ENCODE peak calls at places on chromosomes 4 and X, in seven cellular contexts. E is AG04450, R is right atrium auricular region, A is left ventricle myocardium inferior, O is astrocyte of the cerebellum, N is cardiac fibroblast, P is PC-3. K is an unnamed sample.

GRCh38 chr4:13536607-13537006 is 7.7 kb downstream of the NKX3-2 start:
- DNase-seq in E (no peak), R (no peak), A (no peak), O (no peak), N (no peak), P (no peak), K (no peak)

GRCh38 chrX:126552313-126553022 is at the start of gene DCAF12L1:
- DNase-seq in E (no peak), R (no peak), A (no peak), O (no peak), N (no peak), P (no peak), K (no peak)

GRCh38 chrX:122890729-122891128 is 293.3 kb upstream of the GRIA3 start:
- DNase-seq in E (no peak), R (no peak), A (no peak), O (no peak), N (no peak), P (no peak), K (no peak)

GRCh38 chr4:148395771-148396170 is 46.4 kb downstream of the NR3C2 start:
- DNase-seq in E (no peak), R (no peak), A (no peak), O (no peak), N (no peak), P (no peak), K (no peak)

GRCh38 chrX:11210397-11210796 is 82.8 kb upstream of the AMELX start:
- DNase-seq in E (no peak), R (no peak), A (no peak), O (no peak), N (no peak), P (no peak), K (no peak)

GRCh38 chrX:33543757-33544156 is 332.4 kb upstream of the DMD start:
- DNase-seq in E (no peak), R (no peak), A (no peak), O (no peak), N (no peak), P (no peak), K (no peak)

GRCh38 chr4:189162073-189162789 is 778.4 kb upstream of the FRG1 start:
- DNase-seq in E (no peak), R (no peak), A (no peak), O (no peak), N (no peak), P (no peak), K (no peak)

GRCh38 chr4:77157859-77158486 is 966 bp downstream of the CCNG2 start:
- DNase-seq in E (peak), R (peak), A (peak), O (peak), N (peak), P (peak), K (peak)

GRCh38 chr4:71566856-71567255 is 217.0 kb downstream of the GC start:
- DNase-seq in E (no peak), R (no peak), A (no peak), O (no peak), N (no peak), P (no peak), K (no peak)

GRCh38 chrX:119753001-119753400 is 5.4 kb upstream of the SOWAHD start:
- DNase-seq in E (no peak), R (no peak), A (no peak), O (no peak), N (no peak), P (no peak), K (no peak)

GRCh38 chrX:119757646-119757978 is 776 bp upstream of the SOWAHD start:
- DNase-seq in E (no peak), R (no peak), A (no peak), O (no peak), N (no peak), P (no peak), K (no peak)

GRCh38 chrX:119756926-119757635 is 1.3 kb upstream of the SOWAHD start:
- DNase-seq in E (no peak), R (no peak), A (no peak), O (no peak), N (no peak), P (no peak), K (peak)

GRCh38 chrX:119755981-119756533 is 2.3 kb upstream of the SOWAHD start:
- DNase-seq in E (peak), R (no peak), A (no peak), O (no peak), N (no peak), P (no peak), K (peak)

DNA sequence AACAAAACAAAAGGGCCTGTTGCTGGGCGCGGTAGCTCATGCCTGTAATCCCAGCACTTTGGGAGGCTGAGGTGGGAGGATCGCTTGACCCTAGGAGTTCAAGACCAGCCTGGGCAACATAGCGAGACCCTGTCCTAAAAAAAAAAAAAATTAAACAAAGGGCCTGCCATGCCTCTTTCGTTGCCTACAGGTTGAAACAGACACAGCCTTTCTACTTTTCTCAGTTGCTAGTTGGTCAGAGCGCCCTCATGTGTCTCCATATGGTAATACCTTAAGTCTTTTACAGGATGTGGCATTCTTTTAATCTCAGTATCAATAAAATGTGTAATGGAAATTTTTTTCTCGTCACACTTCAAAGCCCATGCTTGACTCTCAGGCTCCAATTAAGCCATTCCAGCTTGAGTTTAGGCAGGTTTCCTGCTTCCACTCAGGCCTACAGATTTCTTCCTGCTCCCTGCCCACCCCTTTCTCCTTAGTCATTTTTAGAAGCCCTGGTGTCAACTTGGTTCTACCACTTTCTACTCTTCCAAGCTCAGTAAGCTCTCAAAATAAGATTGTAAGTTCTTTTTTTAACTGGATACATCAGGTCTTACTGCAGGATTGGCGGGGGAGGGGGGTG is 4.6 kb upstream of the SOWAHD start:
- DNase-seq in E (no peak), R (no peak), A (no peak), O (peak), N (peak), P (peak), K (no peak)
- TF ChIP-seq CTCF in E (peak), R (peak), A (peak), O (peak), N (peak), P (peak), K (peak)

GRCh38 chr4:119726505-119726904 is 97.9 kb upstream of the PDE5A start:
- DNase-seq in E (no peak), R (no peak), A (no peak), O (peak), N (no peak), P (no peak), K (no peak)
- H3K4me3 ChIP-seq in E (no peak), R (no peak), A (no peak), O (no peak), N (no peak), P (no peak), K (no peak)

GRCh38 chr4:145014365-145014764 is 83.6 kb downstream of the ANAPC10 start:
- DNase-seq in E (no peak), R (no peak), A (no peak), O (no peak), N (no peak), P (no peak), K (no peak)
- TF ChIP-seq CTCF in E (no peak), R (no peak), A (no peak), O (no peak), N (peak), P (no peak), K (no peak)

DNA sequence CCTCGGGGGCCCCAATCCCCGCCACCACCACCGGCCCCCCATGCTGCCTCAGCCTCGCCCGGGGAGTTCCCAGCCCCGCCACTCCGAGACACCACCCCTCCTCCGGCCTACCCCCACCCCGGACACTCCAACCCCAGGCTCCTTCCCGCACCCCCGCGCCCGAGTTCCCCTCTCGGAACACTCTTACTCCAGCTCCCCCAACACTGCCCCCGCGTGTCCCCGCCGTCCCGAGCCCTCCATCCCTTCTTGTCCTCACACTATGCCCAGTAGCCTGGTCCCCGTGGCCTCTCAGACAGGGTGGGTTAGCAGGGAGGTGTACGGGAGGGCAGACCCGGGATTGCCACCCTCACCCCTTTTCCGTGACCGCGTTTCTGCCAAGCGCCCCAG is 276.1 kb downstream of the BCOR start:
- DNase-seq in E (no peak), R (no peak), A (no peak), O (no peak), N (no peak), P (no peak), K (no peak)
- H3K4me3 ChIP-seq in E (peak), R (peak), A (peak), O (peak), N (peak), P (no peak), K (peak)

GRCh38 chr4:169105620-169106019 is 95.6 kb upstream of the CBR4 start:
- DNase-seq in E (no peak), R (no peak), A (no peak), O (no peak), N (no peak), P (no peak), K (no peak)
- TF ChIP-seq CTCF in E (no peak), R (no peak), A (no peak), O (no peak), N (no peak), P (no peak), K (no peak)

GRCh38 chrX:125203379-125203736 is 116.3 kb upstream of the TEX13C start:
- DNase-seq in E (no peak), R (no peak), A (peak), O (no peak), N (no peak), P (no peak), K (no peak)

GRCh38 chrX:125202486-125203378 is 116.9 kb upstream of the TEX13C start:
- DNase-seq in E (no peak), R (no peak), A (peak), O (no peak), N (no peak), P (no peak), K (no peak)

GRCh38 chrX:125193921-125194320 is 125.8 kb upstream of the TEX13C start:
- DNase-seq in E (no peak), R (no peak), A (no peak), O (no peak), N (no peak), P (no peak), K (no peak)

GRCh38 chrX:125203737-125204578 is 115.7 kb upstream of the TEX13C start:
- DNase-seq in E (no peak), R (no peak), A (peak), O (peak), N (peak), P (peak), K (no peak)

DNA sequence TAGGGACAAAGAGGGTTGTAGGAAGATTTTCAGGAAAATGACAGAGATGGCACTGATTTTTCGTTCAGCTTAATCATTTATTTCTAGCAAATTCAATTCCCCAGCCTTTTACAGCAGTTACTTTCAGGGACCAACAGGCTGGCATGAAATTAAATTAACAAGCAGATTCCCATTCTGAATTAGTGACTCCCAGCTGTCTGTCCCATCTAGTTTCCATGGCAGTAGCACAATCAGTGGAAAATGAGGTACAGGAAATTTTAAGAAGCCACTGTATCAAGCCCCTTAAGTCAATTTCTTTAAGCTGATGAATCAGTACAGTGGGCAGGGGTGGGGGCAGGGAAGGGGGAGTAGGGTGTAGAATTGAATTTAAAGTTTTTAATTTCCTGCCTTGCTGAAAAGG is 121.1 kb upstream of the TEX13C start:
- DNase-seq in E (no peak), R (no peak), A (no peak), O (no peak), N (no peak), P (no peak), K (no peak)
- H3K4me3 ChIP-seq in E (no peak), R (no peak), A (no peak), O (no peak), N (no peak), P (no peak), K (no peak)

GRCh38 chr4:57163530-57164459 is 53.6 kb upstream of the IGFBP7 start:
- DNase-seq in E (peak), R (peak), A (peak), O (peak), N (peak), P (peak), K (peak)
- TF ChIP-seq CTCF in E (peak), R (peak), A (peak), O (peak), N (peak), P (peak), K (peak)